ENCODE peak calls at places on chromosomes 16 and 17, in ten cellular contexts. Y is MG63; A is astrocyte; B is K562; E is GM03348; R is BE2C; S is mucosa of gallbladder; W is sigmoid colon; O is activated T-cell treated with anti-CD3 and anti-CD28 coated beads, Interleukin-2, amount 50 U/mL, for 4 hours; P is breast epithelium. M is an unnamed sample.
A peak's percentile ranks its signal among the peaks of the same experiment; 100 is the strongest.

GRCh38 chr16:22357635-22357971 is 16.8 kb downstream of the CDR2 start:
- DNase-seq in B (no peak), P (no peak), E (no peak), S (no peak), W (no peak), O (no peak), R (no peak), A (no peak), Y (no peak), M (no peak)

GRCh38 chr16:27318399-27319256 is 4.9 kb downstream of the IL4R start:
- DNase-seq in R (no peak), O (peak; percentile 54), E (no peak), S (no peak), P (no peak), A (no peak), Y (no peak), W (peak; percentile 77), B (no peak), M (peak; percentile 82)

GRCh38 chr16:78768723-78769122 is 669.3 kb downstream of the WWOX start:
- DNase-seq in W (no peak), O (no peak), S (no peak), R (no peak), Y (no peak), B (no peak), E (no peak), P (no peak), A (no peak), M (no peak)

GRCh38 chr16:85481206-85481605 is 131.9 kb upstream of the GSE1 start:
- DNase-seq in B (no peak), R (no peak), W (no peak), P (no peak), E (no peak), O (no peak), S (no peak), Y (no peak), A (no peak), M (no peak)

GRCh38 chr17:62614142-62614541 is 13.3 kb upstream of the MRC2 start:
- DNase-seq in R (no peak), A (peak; percentile 91), E (peak; percentile 82), W (no peak), Y (peak; percentile 68), P (no peak), B (no peak), S (no peak), O (no peak), M (no peak)

GRCh38 chr16:2008009-2008526 is 1.6 kb downstream of the ZNF598 start:
- DNase-seq in E (peak; percentile 89), P (no peak), R (no peak), S (no peak), B (peak; percentile 46), Y (peak; percentile 94), W (no peak), O (no peak), A (peak; percentile 57), M (peak; percentile 73)

GRCh38 chr16:69386596-69386995 is 789 bp upstream of the TERF2 start:
- DNase-seq in R (no peak), A (peak; percentile 38), W (no peak), Y (no peak), E (no peak), O (no peak), S (no peak), B (no peak), P (no peak), M (peak; percentile 46)

GRCh38 chr17:64056269-64057005 is 36.0 kb upstream of the ICAM2 start:
- DNase-seq in R (no peak), E (no peak), S (peak; percentile 72), A (no peak), P (no peak), B (no peak), Y (no peak), O (no peak), W (no peak), M (no peak)

GRCh38 chr17:40540448-40540847 is 24.8 kb downstream of the CCR7 start:
- DNase-seq in E (no peak), P (no peak), B (no peak), Y (no peak), R (no peak), A (no peak), O (peak; percentile 54), S (no peak), W (peak; percentile 62), M (peak; percentile 84)

GRCh38 chr17:36721560-36722120 is 120.3 kb downstream of the MRM1 start:
- DNase-seq in Y (no peak), E (no peak), S (no peak), O (no peak), W (no peak), P (no peak), B (no peak), R (no peak), A (no peak), M (no peak)

GRCh38 chr17:58403312-58403711 is 14.0 kb downstream of the RNF43 start:
- DNase-seq in Y (no peak), O (no peak), P (no peak), B (no peak), W (no peak), E (no peak), R (no peak), S (no peak), A (no peak), M (no peak)

GRCh38 chr17:58960068-58960467 is 146.6 kb downstream of the TRIM37 start:
- DNase-seq in B (no peak), S (peak; percentile 32), A (peak; percentile 78), W (no peak), P (no peak), Y (peak; percentile 17), E (peak; percentile 42), O (no peak), R (no peak), M (no peak)

GRCh38 chr17:40373324-40373723 is 8.8 kb upstream of the GJD3 start:
- DNase-seq in O (no peak), R (no peak), W (no peak), A (peak; percentile 7), P (no peak), S (no peak), E (peak; percentile 41), Y (no peak), B (no peak), M (no peak)

GRCh38 chr17:47315451-47316266 is 8.1 kb upstream of the EFCAB13 start:
- DNase-seq in W (no peak), A (peak; percentile 85), Y (peak; percentile 56), R (peak; percentile 31), B (peak; percentile 55), S (peak; percentile 64), O (no peak), E (peak; percentile 67), P (no peak), M (no peak)

GRCh38 chr17:34070712-34071111 is 184.4 kb upstream of the CCL2 start:
- DNase-seq in O (no peak), S (no peak), B (no peak), W (no peak), A (no peak), R (no peak), Y (no peak), E (no peak), P (no peak), M (no peak)

GRCh38 chr16:21940570-21940969 is 12.6 kb upstream of the UQCRC2 start:
- DNase-seq in S (no peak), Y (no peak), R (no peak), W (no peak), O (no peak), P (no peak), B (no peak), E (no peak), A (no peak), M (no peak)

M was measured in activated CD8-positive, alpha-beta memory T cell treated with anti-CD3 and anti-CD28 coated beads, Interleukin-2, amount 50 U/mL, for 48 hours.